ENCODE peak calls at places on chromosomes 13 and 19, in ten cellular contexts. V is cardiac muscle cell; C is AG09319; Y is stimulated activated effector memory CD8-positive, alpha-beta T cell treated with anti-CD3 and anti-CD28 coated beads, Interleukin-12 subunit alpha, Interleukin-12 subunit beta, amount 100 ng/mL, for 72 hours; R is left ventricle myocardium inferior; A is stimulated activated CD8-positive, alpha-beta memory T cell treated with anti-CD3 and anti-CD28 coated beads, Interleukin-2, amount 100 ng/mL, for 1 hour; F is ascending aorta; I is NCI-H1105 treated with DMSO at 0.1 percent for 48 hours; Z is stimulated activated naive CD8-positive, alpha-beta T cell treated with anti-CD3 and anti-CD28 coated beads, Interleukin-15, Interleukin-2, amounts not matched to agents 100 U/mL and 50 U/mL, for 24 hours; J is RCC 7860. D is an unnamed sample.

GRCh38 chr19:48558018-48558684 is 6.2 kb downstream of the SULT2B1 start:
- DNase-seq in V (no peak), C (no peak), Y (no peak), R (no peak), A (no peak), F (no peak), I (no peak), Z (no peak), J (peak; percentile 83), D (no peak)

GRCh38 chr19:49978324-49978723 is 17.4 kb upstream of the SIGLEC11 start:
- DNase-seq in V (no peak), C (no peak), Y (no peak), R (no peak), A (no peak), F (no peak), I (no peak), Z (no peak), J (no peak), D (no peak)

GRCh38 chr19:38529610-38530009 is 88.1 kb downstream of the MAP4K1 start:
- DNase-seq in V (no peak), C (no peak), Y (no peak), R (no peak), A (no peak), F (no peak), I (no peak), Z (no peak), J (no peak), D (no peak)

GRCh38 chr13:61275251-61275650 is 140.4 kb downstream of the PCDH20 start:
- DNase-seq in V (no peak), C (no peak), Y (no peak), R (no peak), A (no peak), F (no peak), I (no peak), Z (no peak), J (no peak), D (no peak)

GRCh38 chr19:43798546-43799409 is 3.5 kb downstream of the LYPD5 start:
- DNase-seq in V (peak; percentile 7), C (no peak), Y (peak; percentile 27), R (no peak), A (no peak), F (no peak), I (no peak), Z (peak; percentile 76), J (no peak), D (no peak)

GRCh38 chr19:46674416-46675178 is 13.6 kb upstream of the DACT3 start:
- DNase-seq in V (peak; percentile 71), C (no peak), Y (no peak), R (no peak), A (no peak), F (no peak), I (no peak), Z (no peak), J (no peak), D (no peak)

GRCh38 chr19:30593358-30593757 is 221.2 kb downstream of the ZNF536 start:
- DNase-seq in V (no peak), C (no peak), Y (no peak), R (no peak), A (no peak), F (no peak), I (no peak), Z (no peak), J (no peak), D (no peak)

GRCh38 chr13:32426981-32427851 is 714 bp downstream of the N4BP2L1 start:
- DNase-seq in V (peak; percentile 51), C (no peak), Y (peak; percentile 48), R (peak; percentile 34), A (no peak), F (no peak), I (peak; percentile 41), Z (peak; percentile 74), J (no peak), D (no peak)

GRCh38 chr13:36089130-36089529 is 42.1 kb downstream of the DCLK1 start:
- DNase-seq in V (no peak), C (no peak), Y (no peak), R (no peak), A (no peak), F (no peak), I (no peak), Z (no peak), J (no peak), D (no peak)

GRCh38 chr19:52993342-52994178 is 20.2 kb upstream of the ERVV-1 start:
- DNase-seq in V (peak; percentile 90), C (peak; percentile 42), Y (peak; percentile 70), R (peak; percentile 75), A (peak; percentile 54), F (peak; percentile 51), I (no peak), Z (peak; percentile 75), J (peak; percentile 44), D (peak; percentile 47)

GRCh38 chr13:96141032-96141431 is 51.1 kb downstream of the HS6ST3 start:
- DNase-seq in V (peak; percentile 59), C (no peak), Y (no peak), R (no peak), A (no peak), F (no peak), I (no peak), Z (no peak), J (no peak), D (peak; percentile 9)

GRCh38 chr19:38281820-38282566 is 17.6 kb downstream of the SPINT2 start:
- DNase-seq in V (no peak), C (no peak), Y (no peak), R (no peak), A (no peak), F (no peak), I (no peak), Z (no peak), J (no peak), D (no peak)

GRCh38 chr13:39317284-39317683 is 279.0 kb downstream of the NHLRC3 start:
- DNase-seq in V (no peak), C (no peak), Y (no peak), R (peak; percentile 37), A (no peak), F (no peak), I (no peak), Z (no peak), J (no peak), D (peak; percentile 63)

GRCh38 chr13:52695856-52696255 is 43.2 kb downstream of the SUGT1 start:
- DNase-seq in V (no peak), C (peak; percentile 15), Y (no peak), R (no peak), A (no peak), F (no peak), I (no peak), Z (peak; percentile 5), J (no peak), D (no peak)

GRCh38 chr19:33797821-33798633 is 1.4 kb downstream of the KCTD15 start:
- DNase-seq in V (peak; percentile 81), C (no peak), Y (no peak), R (peak; percentile 79), A (no peak), F (no peak), I (peak; percentile 12), Z (peak; percentile 32), J (no peak), D (no peak)

GRCh38 chr19:1238373-1239303 is 833 bp upstream of the CBARP start:
- DNase-seq in V (no peak), C (no peak), Y (no peak), R (no peak), A (no peak), F (no peak), I (no peak), Z (no peak), J (no peak), D (no peak)

GRCh38 chr13:50891206-50891605 is 18.4 kb upstream of the RNASEH2B start:
- DNase-seq in V (no peak), C (no peak), Y (no peak), R (no peak), A (no peak), F (no peak), I (no peak), Z (no peak), J (no peak), D (no peak)

GRCh38 chr13:44402902-44403719 is 29.5 kb downstream of the SERP2 start:
- DNase-seq in V (no peak), C (no peak), Y (no peak), R (no peak), A (no peak), F (no peak), I (peak; percentile 49), Z (no peak), J (no peak), D (no peak)

GRCh38 chr13:53719281-53719680 is 690.7 kb downstream of the OLFM4 start:
- DNase-seq in V (no peak), C (no peak), Y (no peak), R (no peak), A (no peak), F (no peak), I (no peak), Z (no peak), J (no peak), D (no peak)

GRCh38 chr19:41960973-41961372 is 1.9 kb upstream of the RABAC1 start:
- DNase-seq in V (no peak), C (no peak), Y (no peak), R (no peak), A (no peak), F (no peak), I (no peak), Z (no peak), J (no peak), D (no peak)

GRCh38 chr19:2542341-2543069 is 66.6 kb downstream of the GADD45B start:
- DNase-seq in V (peak; percentile 27), C (no peak), Y (no peak), R (peak; percentile 20), A (no peak), F (no peak), I (no peak), Z (no peak), J (peak; percentile 36), D (no peak)

GRCh38 chr19:42042455-42043170 is 27.4 kb downstream of the GRIK5 start:
- DNase-seq in V (no peak), C (no peak), Y (no peak), R (no peak), A (no peak), F (no peak), I (no peak), Z (no peak), J (no peak), D (no peak)

GRCh38 chr19:29531458-29532025 is 5.7 kb downstream of the VSTM2B start:
- DNase-seq in V (no peak), C (no peak), Y (no peak), R (no peak), A (no peak), F (no peak), I (no peak), Z (no peak), J (no peak), D (no peak)

GRCh38 chr19:1510442-1510806 is 2.4 kb downstream of the ADAMTSL5 start:
- DNase-seq in V (no peak), C (no peak), Y (no peak), R (no peak), A (no peak), F (no peak), I (no peak), Z (no peak), J (no peak), D (no peak)

GRCh38 chr19:51514866-51515481 is 13.4 kb upstream of the SIGLEC12 start:
- DNase-seq in V (peak; percentile 51), C (peak; percentile 10), Y (no peak), R (no peak), A (no peak), F (no peak), I (peak; percentile 34), Z (no peak), J (peak; percentile 17), D (peak; percentile 16)

D was measured in fibroblast of the conjunctiva.